ENCODE peak calls at places on chromosomes 11 and 22, in four cellular contexts. B is fibroblast of villous mesenchyme, E is B cell, X is NCI-H1105. Q is an unnamed sample.
A peak's percentile ranks its signal among the peaks of the same experiment; 100 is the strongest.

GRCh38 chr11:65366340-65366773 is 11.8 kb downstream of the TIGD3 start:
- DNase-seq in B (peak; percentile 92), E (peak; percentile 57), X (peak; percentile 78), Q (peak; percentile 82)

GRCh38 chr11:126840201-126840886 is 160.2 kb downstream of the KIRREL3 start:
- DNase-seq in B (peak; percentile 25), E (no peak), X (no peak), Q (no peak)

GRCh38 chr22:16960220-16960883 is 47.7 kb downstream of the GAB4 start:
- DNase-seq in B (no peak), E (no peak), X (no peak), Q (peak; percentile 7)

GRCh38 chr11:6320411-6321207 is at the start of gene CAVIN3:
- DNase-seq in B (peak; percentile 91), E (no peak), X (no peak), Q (peak; percentile 78)

GRCh38 chr11:134440851-134441645 is 29.0 kb upstream of the B3GAT1 start:
- DNase-seq in B (no peak), E (no peak), X (no peak), Q (no peak)

GRCh38 chr11:64539711-64540420 is 51.2 kb upstream of the SLC22A12 start:
- DNase-seq in B (no peak), E (no peak), X (no peak), Q (no peak)

GRCh38 chr11:63698976-63699733 is 17.9 kb downstream of the RTN3 start:
- DNase-seq in B (peak; percentile 62), E (no peak), X (no peak), Q (no peak)

GRCh38 chr11:33773399-33774355 is 643 bp downstream of the FBXO3 start:
- DNase-seq in B (peak; percentile 20), E (peak; percentile 26), X (peak; percentile 44), Q (peak; percentile 39)

GRCh38 chr11:120336641-120337132 is 474 bp downstream of the ARHGEF12 start:
- DNase-seq in B (peak; percentile 31), E (no peak), X (peak; percentile 49), Q (no peak)

GRCh38 chr22:47918276-47918928 is 1156.0 kb downstream of the TBC1D22A start:
- DNase-seq in B (no peak), E (peak; percentile 51), X (no peak), Q (no peak)

GRCh38 chr11:69887841-69888670 is 68.8 kb upstream of the FGF3 start:
- DNase-seq in B (no peak), E (no peak), X (no peak), Q (no peak)

GRCh38 chr11:18720811-18721575 is 5.0 kb downstream of the IGSF22 start:
- DNase-seq in B (peak; percentile 48), E (peak; percentile 84), X (peak; percentile 91), Q (peak; percentile 75)

GRCh38 chr11:1149545-1149944 is 8.2 kb upstream of the MUC5AC start:
- DNase-seq in B (no peak), E (no peak), X (no peak), Q (no peak)

GRCh38 chr11:62959077-62959980 is 25.4 kb downstream of the SLC22A6 start:
- DNase-seq in B (no peak), E (no peak), X (no peak), Q (no peak)

GRCh38 chr11:94424662-94425061 is 23.4 kb upstream of the GPR83 start:
- DNase-seq in B (peak; percentile 13), E (no peak), X (no peak), Q (no peak)

GRCh38 chr11:114061053-114062049 is 1.8 kb downstream of the ZBTB16 start:
- DNase-seq in B (peak; percentile 58), E (no peak), X (no peak), Q (peak; percentile 45)

GRCh38 chr11:8757533-8757932 is 74.9 kb downstream of the RPL27A start:
- DNase-seq in B (no peak), E (no peak), X (no peak), Q (no peak)

GRCh38 chr11:61195710-61196109 is 7.6 kb upstream of the PGA3 start:
- DNase-seq in B (no peak), E (no peak), X (no peak), Q (no peak)

GRCh38 chr11:59666969-59667368 is 1.9 kb downstream of the PATL1 start:
- DNase-seq in B (peak; percentile 53), E (no peak), X (no peak), Q (no peak)

GRCh38 chr11:45383229-45383628 is 97.1 kb upstream of the SYT13 start:
- DNase-seq in B (peak; percentile 22), E (no peak), X (no peak), Q (no peak)

GRCh38 chr22:17810570-17811116 is 36.4 kb upstream of the BID start:
- DNase-seq in B (no peak), E (no peak), X (no peak), Q (no peak)

GRCh38 chr11:126456783-126457542 is 101.5 kb downstream of the ST3GAL4 start:
- DNase-seq in B (no peak), E (no peak), X (no peak), Q (no peak)

Q was measured in GM13977.